ENCODE peak calls at places on chromosomes 11 and 22, in ten cellular contexts. S, J, B, L, H, V, P, Q, Y and I are unnamed samples.
A peak's percentile ranks its signal among the peaks of the same experiment; 100 is the strongest.

GRCh38 chr11:64294665-64295289 is 3.7 kb downstream of the KCNK4 start:
- DNase-seq in Y (no peak), Q (no peak), P (no peak), S (no peak), J (no peak), V (no peak), L (no peak), B (no peak), H (peak; percentile 39), I (no peak)

GRCh38 chr11:69039501-69039900 is 9.2 kb upstream of the TPCN2 start:
- DNase-seq in Q (no peak), H (no peak), L (no peak), B (no peak), Y (no peak), V (no peak), J (no peak), P (no peak), S (no peak), I (no peak)

GRCh38 chr11:6721343-6721742 is 38.2 kb upstream of the MRPL17 start:
- DNase-seq in P (no peak), L (no peak), Q (no peak), Y (no peak), H (no peak), B (no peak), V (no peak), S (no peak), J (no peak), I (no peak)

GRCh38 chr11:95512177-95512576 is 277.4 kb downstream of the FAM76B start:
- DNase-seq in B (no peak), J (peak; percentile 8), Q (peak; percentile 73), V (peak; percentile 32), Y (peak; percentile 51), S (no peak), P (no peak), H (peak; percentile 82), L (no peak), I (peak; percentile 92)

GRCh38 chr11:132658696-132659095 is 873.6 kb downstream of the OPCML start:
- DNase-seq in V (no peak), S (no peak), Q (no peak), Y (no peak), H (no peak), J (no peak), P (no peak), L (no peak), B (no peak), I (no peak)

GRCh38 chr22:36772451-36772850 is 3.5 kb downstream of the IFT27 start:
- DNase-seq in V (no peak), Y (no peak), H (no peak), S (no peak), J (no peak), P (no peak), Q (no peak), L (no peak), B (no peak), I (no peak)

GRCh38 chr11:12441081-12441801 is 63.9 kb downstream of the PARVA start:
- DNase-seq in S (no peak), J (no peak), Y (no peak), P (no peak), Q (no peak), B (no peak), L (no peak), H (peak; percentile 53), V (no peak), I (no peak)

GRCh38 chr11:94145431-94145830 is 16.8 kb downstream of the PANX1 start:
- DNase-seq in H (no peak), B (no peak), Y (no peak), P (no peak), J (no peak), V (no peak), S (no peak), Q (no peak), L (no peak), I (no peak)

GRCh38 chr11:834371-835316 is 1.9 kb downstream of the CD151 start:
- DNase-seq in B (no peak), V (peak; percentile 81), H (peak; percentile 93), J (peak; percentile 86), S (no peak), P (no peak), L (no peak), Y (no peak), Q (peak; percentile 78), I (no peak)

GRCh38 chr22:49417326-49417725 is 410.3 kb downstream of the BRD1 start:
- DNase-seq in S (no peak), J (no peak), H (no peak), Y (no peak), L (no peak), P (no peak), B (no peak), V (no peak), Q (no peak), I (no peak)
- H3K9me3 ChIP-seq in S (no peaks in the 10 kb centered on the region), J (no peaks in the 10 kb centered on the region), H (peaks cover 6% of the 10 kb centered on the region), Y (no peaks in the 10 kb centered on the region), L (no peaks in the 10 kb centered on the region), P (no peaks in the 10 kb centered on the region), B (no peaks in the 10 kb centered on the region), V (no peaks in the 10 kb centered on the region), Q (no peaks in the 10 kb centered on the region), I (no peaks in the 10 kb centered on the region)

GRCh38 chr11:97888641-97889040 is 1132.1 kb upstream of the CNTN5 start:
- DNase-seq in B (no peak), H (no peak), V (no peak), Y (no peak), L (no peak), P (no peak), Q (no peak), J (no peak), S (no peak), I (no peak)
- H3K9me3 ChIP-seq in B (peaks cover 4% of the 10 kb centered on the region), H (no peaks in the 10 kb centered on the region), V (no peaks in the 10 kb centered on the region), Y (no peaks in the 10 kb centered on the region), L (no peaks in the 10 kb centered on the region), P (no peaks in the 10 kb centered on the region), Q (no peaks in the 10 kb centered on the region), J (no peaks in the 10 kb centered on the region), S (no peaks in the 10 kb centered on the region), I (no peaks in the 10 kb centered on the region)

DNA sequence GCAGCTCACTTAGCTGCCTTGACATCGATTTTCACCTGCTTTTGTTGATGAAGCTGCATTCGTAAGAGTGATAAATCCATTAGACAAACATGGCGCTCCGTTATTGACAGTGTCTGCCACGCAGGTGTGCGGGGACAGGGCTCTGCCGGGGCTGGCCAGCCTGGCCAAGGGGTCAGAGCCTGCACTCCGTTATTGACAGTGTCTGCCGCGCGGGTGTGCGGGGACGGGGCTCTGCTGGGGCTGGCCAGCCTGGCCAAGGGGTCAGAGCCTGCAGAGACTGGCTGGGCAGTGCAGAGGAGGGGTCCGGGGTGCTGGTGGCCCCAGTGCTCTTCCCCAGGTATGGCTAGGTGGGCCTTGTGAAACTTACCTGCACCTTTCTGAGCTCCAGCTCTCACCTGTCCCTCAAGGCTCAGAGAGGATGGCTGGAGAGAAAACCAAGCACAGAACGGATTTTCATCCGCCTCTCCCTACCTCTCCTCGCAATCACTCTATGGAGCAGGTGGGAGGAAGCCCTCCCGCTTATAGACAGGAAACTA is 101.6 kb upstream of the B3GAT1 start:
- DNase-seq in Y (peak; percentile 0), J (no peak), V (no peak), P (no peak), L (no peak), Q (peak; percentile 1), S (no peak), B (no peak), H (no peak), I (no peak)
- H3K9me3 ChIP-seq in Y (no peaks in the 10 kb centered on the region), J (no peaks in the 10 kb centered on the region), V (no peaks in the 10 kb centered on the region), P (no peaks in the 10 kb centered on the region), L (no peaks in the 10 kb centered on the region), Q (no peaks in the 10 kb centered on the region), S (no peaks in the 10 kb centered on the region), B (no peaks in the 10 kb centered on the region), H (no peaks in the 10 kb centered on the region), I (no peaks in the 10 kb centered on the region)

DNA sequence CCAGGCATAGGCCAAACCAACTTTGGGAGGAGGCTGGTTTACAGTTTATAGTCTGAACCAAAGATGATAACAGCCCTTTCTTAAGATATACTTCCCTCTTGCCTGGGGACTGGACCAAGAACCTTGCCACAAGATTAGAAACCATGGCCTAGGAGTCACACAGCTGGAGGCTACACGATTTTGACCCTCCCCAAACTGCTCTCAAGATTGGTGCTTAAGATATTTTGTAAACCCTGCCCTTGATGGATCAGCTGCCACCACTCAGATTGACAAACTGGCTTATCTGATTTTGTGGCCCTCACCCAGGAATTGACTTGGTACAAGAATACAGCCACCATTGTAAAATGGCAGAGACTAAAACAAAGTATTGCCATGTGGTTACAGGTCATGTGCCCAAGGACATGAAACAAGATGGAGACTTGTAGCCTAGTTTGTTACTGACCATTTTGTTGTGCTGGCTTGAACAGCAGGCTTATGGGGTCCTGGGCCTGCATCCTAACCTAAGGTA is 17.4 kb upstream of the EI24 start:
- DNase-seq in L (peak; percentile 20), H (no peak), S (no peak), V (no peak), Q (no peak), J (no peak), Y (no peak), B (no peak), P (no peak), I (no peak)
- H3K9me3 ChIP-seq in L (no peaks in the 10 kb centered on the region), H (peaks cover 31% of the 10 kb centered on the region), S (no peaks in the 10 kb centered on the region), V (peaks cover 7% of the 10 kb centered on the region), Q (no peaks in the 10 kb centered on the region), J (peaks cover 20% of the 10 kb centered on the region), Y (peaks cover 25% of the 10 kb centered on the region), B (no peaks in the 10 kb centered on the region), P (peaks cover 19% of the 10 kb centered on the region), I (peaks cover 11% of the 10 kb centered on the region)

GRCh38 chr11:119828011-119828410 is 99.0 kb upstream of the NECTIN1 start:
- DNase-seq in Y (no peak), L (no peak), Q (no peak), P (no peak), J (peak; percentile 45), S (no peak), H (no peak), V (no peak), B (no peak), I (no peak)

GRCh38 chr11:119831011-119831410 is 102.0 kb upstream of the NECTIN1 start:
- DNase-seq in J (no peak), Y (no peak), Q (no peak), L (no peak), B (no peak), H (no peak), S (no peak), V (no peak), P (no peak), I (no peak)

GRCh38 chr11:119830400-119830799 is 101.4 kb upstream of the NECTIN1 start:
- DNase-seq in V (no peak), Y (no peak), B (no peak), J (no peak), L (no peak), S (no peak), Q (no peak), H (no peak), P (no peak), I (no peak)

GRCh38 chr11:119828819-119829218 is 99.8 kb upstream of the NECTIN1 start:
- DNase-seq in Q (no peak), L (peak; percentile 39), P (no peak), H (no peak), S (no peak), Y (no peak), J (no peak), B (no peak), V (no peak), I (no peak)

DNA sequence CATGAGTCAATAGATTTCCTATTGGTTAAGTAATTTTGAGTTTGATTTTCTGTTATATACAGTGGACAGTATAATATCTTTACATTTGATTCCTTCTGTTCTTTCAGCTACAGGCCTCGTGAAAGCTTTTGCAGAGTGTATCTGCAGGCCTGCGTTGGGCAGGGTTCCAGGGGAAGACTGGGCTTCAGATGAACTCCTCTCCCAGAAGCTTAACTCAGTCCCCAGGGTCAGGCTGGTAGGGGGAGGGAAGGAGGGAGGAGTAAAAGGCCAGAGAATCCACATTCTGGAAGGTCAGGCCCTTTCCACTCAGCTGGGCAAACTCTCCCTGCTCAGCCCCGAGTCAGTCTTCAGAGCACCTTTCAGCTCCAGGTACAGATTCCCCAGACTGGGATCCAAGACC is 100.4 kb upstream of the NECTIN1 start:
- DNase-seq in P (no peak), J (no peak), Q (no peak), H (no peak), S (no peak), V (no peak), Y (no peak), B (no peak), L (no peak), I (no peak)
- H3K9me3 ChIP-seq in P (no peaks in the 10 kb centered on the region), J (no peaks in the 10 kb centered on the region), Q (no peaks in the 10 kb centered on the region), H (peaks cover 55% of the 10 kb centered on the region), S (no peaks in the 10 kb centered on the region), V (no peaks in the 10 kb centered on the region), Y (no peaks in the 10 kb centered on the region), B (no peaks in the 10 kb centered on the region), L (no peaks in the 10 kb centered on the region), I (no peaks in the 10 kb centered on the region)